ENCODE peak calls at places on chromosomes 3 and 15, in eight cellular contexts. Q is ovary, S is suprapubic skin, M is heart right ventricle, F is mammary epithelial cell, G is mucosa of descending colon, D is cardiac muscle cell, Y is neural progenitor cell. V is an unnamed sample.

GRCh38 chr3:17686613-17687012 is 55.8 kb downstream of the TBC1D5 start:
- DNase-seq in Q (no peak), S (no peak), M (no peak), F (no peak), G (no peak), D (peak; percentile 10), Y (peak; percentile 33), V (peak; percentile 21)

GRCh38 chr3:171376125-171376947 is 83.9 kb downstream of the TNIK start:
- DNase-seq in Q (no peak), S (no peak), M (no peak), F (peak; percentile 82), G (no peak), D (no peak), Y (no peak), V (peak; percentile 54)

GRCh38 chr15:77650285-77650684 is 17.6 kb upstream of the LINGO1 start:
- DNase-seq in Q (no peak), S (no peak), M (no peak), F (no peak), G (no peak), D (peak; percentile 67), Y (peak; percentile 85), V (no peak)

GRCh38 chr3:30696403-30696819 is 90.0 kb downstream of the TGFBR2 start:
- DNase-seq in Q (no peak), S (no peak), M (peak; percentile 29), F (no peak), G (no peak), D (peak; percentile 3), Y (no peak), V (no peak)

GRCh38 chr15:87874896-87875661 is 381.5 kb downstream of the NTRK3 start:
- DNase-seq in Q (no peak), S (no peak), M (no peak), F (no peak), G (no peak), D (peak; percentile 45), Y (peak; percentile 85), V (no peak)

GRCh38 chr15:27686376-27686775 is 412.7 kb downstream of the OCA2 start:
- DNase-seq in Q (no peak), S (no peak), M (no peak), F (no peak), G (no peak), D (no peak), Y (no peak), V (peak; percentile 74)

GRCh38 chr3:38728008-38728407 is 78.5 kb upstream of the SCN5A start:
- DNase-seq in Q (no peak), S (no peak), M (no peak), F (no peak), G (no peak), D (no peak), Y (no peak), V (no peak)

GRCh38 chr3:64685800-64686445 is 1.9 kb downstream of the ADAMTS9 start:
- DNase-seq in Q (peak; percentile 98), S (peak; percentile 91), M (peak; percentile 93), F (peak; percentile 95), G (peak; percentile 89), D (peak; percentile 92), Y (peak; percentile 95), V (peak; percentile 80)

GRCh38 chr3:123342631-123343080 is 106.2 kb downstream of the ADCY5 start:
- DNase-seq in Q (no peak), S (peak; percentile 35), M (no peak), F (no peak), G (no peak), D (no peak), Y (no peak), V (no peak)

GRCh38 chr15:92277776-92278175 is 115.9 kb upstream of the ST8SIA2 start:
- DNase-seq in Q (no peak), S (no peak), M (no peak), F (peak; percentile 37), G (no peak), D (peak; percentile 27), Y (peak; percentile 27), V (peak; percentile 19)

GRCh38 chr15:52107238-52107637 is 5.3 kb downstream of the BCL2L10 start:
- DNase-seq in Q (no peak), S (no peak), M (no peak), F (no peak), G (no peak), D (no peak), Y (no peak), V (no peak)

GRCh38 chr15:76711351-76711827 is 193.8 kb downstream of the SCAPER start:
- DNase-seq in Q (no peak), S (no peak), M (no peak), F (no peak), G (no peak), D (no peak), Y (no peak), V (no peak)

GRCh38 chr3:118801899-118802298 is 232.7 kb downstream of the IGSF11 start:
- DNase-seq in Q (no peak), S (no peak), M (peak; percentile 59), F (no peak), G (no peak), D (no peak), Y (no peak), V (no peak)

GRCh38 chr3:188554404-188554803 is 400.4 kb downstream of the LPP start:
- DNase-seq in Q (no peak), S (no peak), M (no peak), F (peak; percentile 27), G (no peak), D (no peak), Y (no peak), V (no peak)

GRCh38 chr3:186644683-186645082 is 4.5 kb downstream of the FETUB start:
- DNase-seq in Q (no peak), S (no peak), M (no peak), F (peak; percentile 85), G (no peak), D (no peak), Y (no peak), V (peak; percentile 87)

GRCh38 chr3:70090322-70090913 is 90.9 kb downstream of the SAMMSON start:
- DNase-seq in Q (no peak), S (no peak), M (no peak), F (no peak), G (no peak), D (peak; percentile 46), Y (peak; percentile 46), V (peak; percentile 17)

GRCh38 chr3:187403768-187404270 is 35.6 kb downstream of the RTP4 start:
- DNase-seq in Q (no peak), S (no peak), M (no peak), F (peak; percentile 99), G (no peak), D (no peak), Y (no peak), V (peak; percentile 97)

GRCh38 chr15:73601449-73602425 is 31.5 kb downstream of the NPTN start:
- DNase-seq in Q (peak; percentile 71), S (no peak), M (no peak), F (peak; percentile 42), G (no peak), D (peak; percentile 33), Y (peak; percentile 38), V (peak; percentile 67)

GRCh38 chr3:181555681-181556080 is 156.0 kb upstream of the SOX2 start:
- DNase-seq in Q (no peak), S (no peak), M (peak; percentile 46), F (no peak), G (no peak), D (no peak), Y (no peak), V (no peak)

GRCh38 chr3:135240426-135240825 is 445.4 kb downstream of the EPHB1 start:
- DNase-seq in Q (no peak), S (no peak), M (no peak), F (no peak), G (no peak), D (peak; percentile 33), Y (peak; percentile 46), V (no peak)

GRCh38 chr3:122085666-122086065 is 30.5 kb downstream of the CD86 start:
- DNase-seq in Q (no peak), S (no peak), M (no peak), F (no peak), G (no peak), D (no peak), Y (no peak), V (no peak)

GRCh38 chr15:78917888-78918287 is 27.0 kb downstream of the CTSH start:
- DNase-seq in Q (no peak), S (no peak), M (no peak), F (no peak), G (no peak), D (no peak), Y (no peak), V (no peak)
- H3K36me3 ChIP-seq in Q (no peaks in the 10 kb centered on the region), S (peaks cover 42% of the 10 kb centered on the region), M (peaks cover 61% of the 10 kb centered on the region), F (peaks cover 2% of the 10 kb centered on the region), G (no peaks in the 10 kb centered on the region), D (peaks cover 13% of the 10 kb centered on the region), Y (no peaks in the 10 kb centered on the region), V (peaks cover 13% of the 10 kb centered on the region)

DNA sequence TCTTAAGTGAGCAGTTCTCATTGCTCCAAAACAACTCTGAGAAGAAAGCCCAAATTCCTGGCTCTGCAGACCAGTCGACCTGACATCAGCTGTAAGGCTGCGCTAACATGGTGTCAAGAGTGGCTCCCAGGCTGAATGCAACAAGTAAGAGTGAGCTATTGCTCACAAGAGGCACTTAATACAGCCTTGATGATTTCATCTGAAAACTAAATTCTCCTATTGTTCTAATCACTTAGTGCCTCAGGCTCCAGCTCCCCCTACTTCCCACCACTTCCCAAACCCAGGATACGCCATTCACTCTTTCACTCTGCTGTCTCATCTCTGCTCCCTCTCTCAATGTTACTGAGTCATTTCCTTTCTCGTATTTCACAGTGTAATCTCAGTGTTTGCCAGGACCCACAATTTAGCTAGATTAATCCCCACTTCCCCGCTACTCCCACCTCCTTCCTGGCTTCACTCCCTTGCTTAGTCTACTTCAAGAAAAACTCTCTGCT is 81.7 kb downstream of the WWTR1 start:
- DNase-seq in Q (peak; percentile 69), S (no peak), M (no peak), F (peak; percentile 99), G (no peak), D (no peak), Y (peak; percentile 50), V (peak; percentile 100)
- H3K4me3 ChIP-seq in Q (no peak overlapping the region), S (no peak overlapping the region), M (peak overlapping the region; percentile 4), F (no peak overlapping the region), G (no peak overlapping the region), D (no peak overlapping the region), Y (no peak overlapping the region), V (no peak overlapping the region)

DNA sequence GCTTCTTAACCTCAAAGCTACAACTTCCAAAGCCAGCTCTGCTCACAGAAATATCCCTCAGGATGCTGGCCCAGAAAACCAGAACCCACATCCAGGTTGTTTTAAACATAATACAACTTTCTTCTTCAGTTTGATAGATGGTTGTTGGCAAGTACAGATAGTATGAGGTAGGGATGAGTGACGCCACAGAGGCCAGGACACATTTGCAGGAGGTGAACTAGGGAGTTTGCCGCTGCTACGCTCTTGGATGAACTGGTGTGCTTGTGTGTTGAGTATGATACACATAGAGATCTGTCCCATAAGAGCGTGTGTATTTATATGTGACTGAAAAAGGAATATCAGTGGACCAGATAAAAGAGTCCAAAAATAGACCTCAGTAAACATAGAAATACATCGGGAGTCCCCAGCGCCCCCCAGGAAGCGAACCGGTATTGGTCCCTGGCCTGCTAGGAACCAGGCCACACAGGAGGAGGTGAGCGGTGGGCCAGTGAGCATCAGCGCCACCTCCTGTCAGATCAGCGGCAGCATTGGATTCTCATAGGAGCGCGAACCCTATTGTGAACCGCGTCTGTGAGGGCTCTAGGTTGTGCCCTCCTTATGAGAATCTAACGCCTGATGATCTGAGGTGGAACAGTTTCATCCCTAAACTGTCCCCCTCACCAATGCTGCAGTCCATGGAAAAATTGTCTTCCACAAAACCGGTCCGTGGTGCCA is 98.0 kb downstream of the LRRK1 start:
- DNase-seq in Q (no peak), S (peak; percentile 38), M (no peak), F (no peak), G (no peak), D (peak; percentile 43), Y (peak; percentile 45), V (no peak)
- TF ChIP-seq CTCF in Q (no peak), S (no peak), M (no peak), F (no peak), G (no peak), D (peak; percentile 28), Y (peak; percentile 44), V (no peak)

GRCh38 chr3:161252143-161252542 is 31.0 kb downstream of the NMD3 start:
- DNase-seq in Q (no peak), S (no peak), M (no peak), F (no peak), G (no peak), D (no peak), Y (no peak), V (no peak)
- H3K36me3 ChIP-seq in Q (no peaks in the 10 kb centered on the region), S (peaks cover 73% of the 10 kb centered on the region), M (peaks cover 94% of the 10 kb centered on the region), F (peaks cover 51% of the 10 kb centered on the region), G (no peaks in the 10 kb centered on the region), D (peaks cover 67% of the 10 kb centered on the region), Y (peaks cover 27% of the 10 kb centered on the region), V (peaks cover 9% of the 10 kb centered on the region)